ENCODE peak calls at places on chromosomes 11 and 22, in nine cellular contexts. One of them, this sample, is unnamed.

GRCh38 chr11:116534270-116534975 is 238.4 kb downstream of the BUD13 start:
- DNase-seq in PC-9: no peak
- DNase-seq in HCT116: no peak
- DNase-seq in neural progenitor cell: no peak
- DNase-seq in PC-3: no peak
- DNase-seq in GM23248: no peak
- DNase-seq in fibroblast of lung: no peak
- DNase-seq in A673: no peak
- DNase-seq in endothelial cell of umbilical vein: no peak
- DNase-seq in this sample: no peak

GRCh38 chr11:79108851-79109250 is 332.0 kb downstream of the TENM4 start:
- DNase-seq in PC-9: no peak
- DNase-seq in HCT116: no peak
- DNase-seq in neural progenitor cell: no peak
- DNase-seq in PC-3: peak; percentile 60
- DNase-seq in GM23248: peak; percentile 9
- DNase-seq in fibroblast of lung: no peak
- DNase-seq in A673: no peak
- DNase-seq in endothelial cell of umbilical vein: no peak
- DNase-seq in this sample: peak; percentile 44

GRCh38 chr11:126466288-126467045 is 111.0 kb downstream of the ST3GAL4 start:
- DNase-seq in PC-9: no peak
- DNase-seq in HCT116: no peak
- DNase-seq in neural progenitor cell: no peak
- DNase-seq in PC-3: no peak
- DNase-seq in GM23248: no peak
- DNase-seq in fibroblast of lung: no peak
- DNase-seq in A673: no peak
- DNase-seq in endothelial cell of umbilical vein: no peak
- DNase-seq in this sample: no peak

GRCh38 chr11:56396047-56396446 is 16.4 kb upstream of the OR5AL1 start:
- DNase-seq in PC-9: no peak
- DNase-seq in HCT116: no peak
- DNase-seq in neural progenitor cell: peak; percentile 12
- DNase-seq in PC-3: no peak
- DNase-seq in GM23248: no peak
- DNase-seq in fibroblast of lung: no peak
- DNase-seq in A673: no peak
- DNase-seq in endothelial cell of umbilical vein: no peak
- DNase-seq in this sample: peak; percentile 10

GRCh38 chr22:20391222-20391621 is 2.7 kb upstream of the ZNF74 start:
- DNase-seq in PC-9: no peak
- DNase-seq in HCT116: no peak
- DNase-seq in neural progenitor cell: no peak
- DNase-seq in PC-3: no peak
- DNase-seq in GM23248: no peak
- DNase-seq in fibroblast of lung: no peak
- DNase-seq in A673: no peak
- DNase-seq in endothelial cell of umbilical vein: no peak
- DNase-seq in this sample: no peak

GRCh38 chr11:66011239-66011784 is 496 bp upstream of the CST6 start:
- DNase-seq in PC-9: peak; percentile 94
- DNase-seq in HCT116: peak; percentile 91
- DNase-seq in neural progenitor cell: no peak
- DNase-seq in PC-3: peak; percentile 98
- DNase-seq in GM23248: peak; percentile 84
- DNase-seq in fibroblast of lung: no peak
- DNase-seq in A673: no peak
- DNase-seq in endothelial cell of umbilical vein: no peak
- DNase-seq in this sample: peak; percentile 73

GRCh38 chr22:20130739-20131592 is 638 bp upstream of the ZDHHC8 start:
- DNase-seq in PC-9: peak; percentile 60
- DNase-seq in HCT116: peak; percentile 24
- DNase-seq in neural progenitor cell: peak; percentile 86
- DNase-seq in PC-3: peak; percentile 67
- DNase-seq in GM23248: peak; percentile 82
- DNase-seq in fibroblast of lung: peak; percentile 65
- DNase-seq in A673: peak; percentile 82
- DNase-seq in endothelial cell of umbilical vein: peak; percentile 82
- DNase-seq in this sample: peak; percentile 90

GRCh38 chr11:19790831-19791552 is 78.4 kb downstream of the NAV2 start:
- DNase-seq in PC-9: no peak
- DNase-seq in HCT116: no peak
- DNase-seq in neural progenitor cell: no peak
- DNase-seq in PC-3: no peak
- DNase-seq in GM23248: no peak
- DNase-seq in fibroblast of lung: no peak
- DNase-seq in A673: no peak
- DNase-seq in endothelial cell of umbilical vein: no peak
- DNase-seq in this sample: no peak

GRCh38 chr11:106051103-106051502 is 26.0 kb downstream of the KBTBD3 start:
- DNase-seq in PC-9: no peak
- DNase-seq in HCT116: no peak
- DNase-seq in neural progenitor cell: no peak
- DNase-seq in PC-3: no peak
- DNase-seq in GM23248: no peak
- DNase-seq in fibroblast of lung: no peak
- DNase-seq in A673: no peak
- DNase-seq in endothelial cell of umbilical vein: no peak
- DNase-seq in this sample: no peak

GRCh38 chr11:68145120-68145866 is 24.1 kb upstream of the CHKA start:
- DNase-seq in PC-9: peak; percentile 93
- DNase-seq in HCT116: no peak
- DNase-seq in neural progenitor cell: no peak
- DNase-seq in PC-3: peak; percentile 65
- DNase-seq in GM23248: no peak
- DNase-seq in fibroblast of lung: no peak
- DNase-seq in A673: no peak
- DNase-seq in endothelial cell of umbilical vein: no peak
- DNase-seq in this sample: peak; percentile 58

GRCh38 chr11:100849009-100849913 is 162.2 kb downstream of the ARHGAP42 start:
- DNase-seq in PC-9: no peak
- DNase-seq in HCT116: no peak
- DNase-seq in neural progenitor cell: no peak
- DNase-seq in PC-3: no peak
- DNase-seq in GM23248: peak; percentile 87
- DNase-seq in fibroblast of lung: peak; percentile 95
- DNase-seq in A673: peak; percentile 46
- DNase-seq in endothelial cell of umbilical vein: peak; percentile 33
- DNase-seq in this sample: peak; percentile 49
- H3K27ac ChIP-seq in PC-9: no peak overlapping the region
- H3K27ac ChIP-seq in HCT116: no peak overlapping the region
- H3K27ac ChIP-seq in neural progenitor cell: no peak overlapping the region
- H3K27ac ChIP-seq in PC-3: no peak overlapping the region
- H3K27ac ChIP-seq in GM23248: peak overlapping the region; percentile 36
- H3K27ac ChIP-seq in fibroblast of lung: peak overlapping the region; percentile 51
- H3K27ac ChIP-seq in A673: no peak overlapping the region
- H3K27ac ChIP-seq in endothelial cell of umbilical vein: no peak overlapping the region
- H3K27ac ChIP-seq in this sample: peak overlapping the region; percentile 62

GRCh38 chr11:46914910-46915309 is 3.4 kb downstream of the LRP4 start:
- DNase-seq in PC-9: no peak
- DNase-seq in HCT116: no peak
- DNase-seq in neural progenitor cell: no peak
- DNase-seq in PC-3: no peak
- DNase-seq in GM23248: no peak
- DNase-seq in fibroblast of lung: no peak
- DNase-seq in A673: no peak
- DNase-seq in endothelial cell of umbilical vein: no peak
- DNase-seq in this sample: no peak

GRCh38 chr11:46918087-46918751 is at the start of gene LRP4:
- DNase-seq in PC-9: peak; percentile 74
- DNase-seq in HCT116: no peak
- DNase-seq in neural progenitor cell: peak; percentile 82
- DNase-seq in PC-3: no peak
- DNase-seq in GM23248: peak; percentile 69
- DNase-seq in fibroblast of lung: peak; percentile 21
- DNase-seq in A673: peak; percentile 83
- DNase-seq in endothelial cell of umbilical vein: no peak
- DNase-seq in this sample: peak; percentile 68

GRCh38 chr11:46916251-46916650 is 2.1 kb downstream of the LRP4 start:
- DNase-seq in PC-9: no peak
- DNase-seq in HCT116: no peak
- DNase-seq in neural progenitor cell: no peak
- DNase-seq in PC-3: no peak
- DNase-seq in GM23248: peak; percentile 67
- DNase-seq in fibroblast of lung: no peak
- DNase-seq in A673: no peak
- DNase-seq in endothelial cell of umbilical vein: no peak
- DNase-seq in this sample: no peak

GRCh38 chr11:46917109-46918086 is 952 bp downstream of the LRP4 start:
- DNase-seq in PC-9: no peak
- DNase-seq in HCT116: no peak
- DNase-seq in neural progenitor cell: peak; percentile 50
- DNase-seq in PC-3: no peak
- DNase-seq in GM23248: peak; percentile 24
- DNase-seq in fibroblast of lung: no peak
- DNase-seq in A673: peak; percentile 46
- DNase-seq in endothelial cell of umbilical vein: no peak
- DNase-seq in this sample: no peak

GRCh38 chr11:46916669-46917108 is 1.7 kb downstream of the LRP4 start:
- DNase-seq in PC-9: peak; percentile 48
- DNase-seq in HCT116: no peak
- DNase-seq in neural progenitor cell: peak; percentile 85
- DNase-seq in PC-3: no peak
- DNase-seq in GM23248: peak; percentile 88
- DNase-seq in fibroblast of lung: peak; percentile 72
- DNase-seq in A673: peak; percentile 96
- DNase-seq in endothelial cell of umbilical vein: peak; percentile 57
- DNase-seq in this sample: peak; percentile 77
- TF ChIP-seq EZH2 in PC-9: no peak
- TF ChIP-seq EZH2 in HCT116: no peak
- TF ChIP-seq EZH2 in neural progenitor cell: peak; percentile 44
- TF ChIP-seq EZH2 in PC-3: no peak
- TF ChIP-seq EZH2 in GM23248: no peak
- TF ChIP-seq EZH2 in fibroblast of lung: no peak
- TF ChIP-seq EZH2 in A673: no peak
- TF ChIP-seq EZH2 in endothelial cell of umbilical vein: no peak
- TF ChIP-seq EZH2 in this sample: no peak

GRCh38 chr11:121575250-121575962 is 122.6 kb upstream of the SORL1-AS1 start:
- DNase-seq in PC-9: no peak
- DNase-seq in HCT116: no peak
- DNase-seq in neural progenitor cell: no peak
- DNase-seq in PC-3: no peak
- DNase-seq in GM23248: peak; percentile 8
- DNase-seq in fibroblast of lung: peak; percentile 89
- DNase-seq in A673: no peak
- DNase-seq in endothelial cell of umbilical vein: no peak
- DNase-seq in this sample: no peak
- H3K27ac ChIP-seq in PC-9: no peak overlapping the region
- H3K27ac ChIP-seq in HCT116: no peak overlapping the region
- H3K27ac ChIP-seq in neural progenitor cell: no peak overlapping the region
- H3K27ac ChIP-seq in PC-3: no peak overlapping the region
- H3K27ac ChIP-seq in GM23248: no peak overlapping the region
- H3K27ac ChIP-seq in fibroblast of lung: no peak overlapping the region
- H3K27ac ChIP-seq in A673: no peak overlapping the region
- H3K27ac ChIP-seq in endothelial cell of umbilical vein: no peak overlapping the region
- H3K27ac ChIP-seq in this sample: no peak overlapping the region

GRCh38 chr11:43574949-43575915 is 105.3 kb upstream of the HSD17B12 start:
- DNase-seq in PC-9: no peak
- DNase-seq in HCT116: no peak
- DNase-seq in neural progenitor cell: peak; percentile 87
- DNase-seq in PC-3: no peak
- DNase-seq in GM23248: peak; percentile 86
- DNase-seq in fibroblast of lung: peak; percentile 61
- DNase-seq in A673: peak; percentile 90
- DNase-seq in endothelial cell of umbilical vein: peak; percentile 10
- DNase-seq in this sample: peak; percentile 65

GRCh38 chr11:43577566-43578264 is 102.8 kb upstream of the HSD17B12 start:
- DNase-seq in PC-9: no peak
- DNase-seq in HCT116: no peak
- DNase-seq in neural progenitor cell: no peak
- DNase-seq in PC-3: no peak
- DNase-seq in GM23248: no peak
- DNase-seq in fibroblast of lung: no peak
- DNase-seq in A673: no peak
- DNase-seq in endothelial cell of umbilical vein: no peak
- DNase-seq in this sample: no peak

GRCh38 chr11:43573873-43574272 is 106.7 kb upstream of the HSD17B12 start:
- DNase-seq in PC-9: no peak
- DNase-seq in HCT116: no peak
- DNase-seq in neural progenitor cell: no peak
- DNase-seq in PC-3: no peak
- DNase-seq in GM23248: no peak
- DNase-seq in fibroblast of lung: no peak
- DNase-seq in A673: no peak
- DNase-seq in endothelial cell of umbilical vein: no peak
- DNase-seq in this sample: no peak

GRCh38 chr11:43576834-43577521 is 103.6 kb upstream of the HSD17B12 start:
- DNase-seq in PC-9: peak; percentile 8
- DNase-seq in HCT116: peak; percentile 12
- DNase-seq in neural progenitor cell: peak; percentile 93
- DNase-seq in PC-3: peak; percentile 48
- DNase-seq in GM23248: peak; percentile 80
- DNase-seq in fibroblast of lung: peak; percentile 55
- DNase-seq in A673: peak; percentile 88
- DNase-seq in endothelial cell of umbilical vein: peak; percentile 40
- DNase-seq in this sample: peak; percentile 73

DNA sequence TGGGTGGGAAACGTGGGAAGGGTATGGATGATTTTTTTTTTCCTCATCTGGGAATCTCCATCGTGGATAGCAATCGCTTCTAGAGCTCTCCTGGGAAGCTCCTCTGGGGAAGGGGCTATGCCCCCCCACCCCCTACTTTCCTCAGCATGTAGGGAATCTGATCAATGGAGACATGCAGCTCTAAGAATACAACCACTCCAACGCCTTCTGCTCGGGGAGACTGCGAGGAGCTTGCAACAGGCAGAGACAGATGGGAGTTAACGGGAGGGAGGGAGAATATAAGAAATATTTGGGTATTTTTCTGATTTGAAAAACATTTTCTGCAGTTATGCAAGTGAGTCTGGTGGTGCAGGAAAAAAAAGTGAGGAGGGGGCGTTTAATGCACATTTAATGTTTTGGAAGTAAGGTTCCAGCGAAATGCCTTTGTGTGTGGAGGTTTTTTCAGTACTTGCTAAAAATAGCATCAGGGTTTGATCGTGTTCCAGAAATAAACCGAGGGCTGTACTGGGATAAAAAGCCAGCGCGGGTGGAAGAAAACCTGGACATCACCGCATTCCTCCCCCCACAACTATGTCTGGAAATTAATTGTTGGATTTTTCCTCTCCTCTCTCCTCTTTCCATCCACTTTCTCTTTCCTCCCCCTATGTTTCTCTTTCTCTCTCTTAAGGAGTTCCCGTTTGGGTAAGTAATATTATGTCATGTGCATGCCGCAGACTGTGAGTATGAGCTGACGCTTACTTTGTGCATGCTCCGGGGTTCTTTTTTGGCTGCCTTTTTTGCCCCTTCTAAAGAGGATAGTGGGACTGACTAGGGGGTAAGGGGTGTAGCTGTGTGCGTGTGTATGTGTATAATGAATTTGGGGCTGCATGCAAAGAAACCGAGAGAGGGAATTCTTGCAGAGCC is 104.4 kb upstream of the HSD17B12 start:
- DNase-seq in PC-9: no peak
- DNase-seq in HCT116: no peak
- DNase-seq in neural progenitor cell: no peak
- DNase-seq in PC-3: no peak
- DNase-seq in GM23248: peak; percentile 67
- DNase-seq in fibroblast of lung: no peak
- DNase-seq in A673: no peak
- DNase-seq in endothelial cell of umbilical vein: no peak
- DNase-seq in this sample: no peak
- TF ChIP-seq EZH2 in PC-9: no peak
- TF ChIP-seq EZH2 in HCT116: no peak
- TF ChIP-seq EZH2 in neural progenitor cell: no peak
- TF ChIP-seq EZH2 in PC-3: no peak
- TF ChIP-seq EZH2 in GM23248: no peak
- TF ChIP-seq EZH2 in fibroblast of lung: no peak
- TF ChIP-seq EZH2 in A673: peak; percentile 64
- TF ChIP-seq EZH2 in endothelial cell of umbilical vein: no peak
- TF ChIP-seq EZH2 in this sample: peak; percentile 18

GRCh38 chr11:61726775-61727174 is 25.7 kb upstream of the MYRF start:
- DNase-seq in PC-9: no peak
- DNase-seq in HCT116: no peak
- DNase-seq in neural progenitor cell: no peak
- DNase-seq in PC-3: no peak
- DNase-seq in GM23248: no peak
- DNase-seq in fibroblast of lung: no peak
- DNase-seq in A673: no peak
- DNase-seq in endothelial cell of umbilical vein: no peak
- DNase-seq in this sample: no peak
- H3K27ac ChIP-seq in PC-9: no peak overlapping the region
- H3K27ac ChIP-seq in HCT116: no peak overlapping the region
- H3K27ac ChIP-seq in neural progenitor cell: no peak overlapping the region
- H3K27ac ChIP-seq in PC-3: no peak overlapping the region
- H3K27ac ChIP-seq in GM23248: no peak overlapping the region
- H3K27ac ChIP-seq in fibroblast of lung: no peak overlapping the region
- H3K27ac ChIP-seq in A673: no peak overlapping the region
- H3K27ac ChIP-seq in endothelial cell of umbilical vein: no peak overlapping the region
- H3K27ac ChIP-seq in this sample: no peak overlapping the region